ENCODE peak calls at places on chromosomes 6 and 20, in four cellular contexts. K is H1, H is SK-N-SH, Y is GM12878. L is an unnamed sample.
A peak's percentile ranks its signal among the peaks of the same experiment; 100 is the strongest.

GRCh38 chr6:156949376-156949775 is 172.2 kb downstream of the ARID1B start:
- DNase-seq in K (no peak), Y (no peak), H (no peak), L (no peak)

GRCh38 chr6:52390361-52390727 is 28.4 kb downstream of the PAQR8 start:
- DNase-seq in Y (peak; percentile 72), H (peak; percentile 34), K (no peak), L (peak; percentile 74)

GRCh38 chr6:2086328-2087008 is 158.9 kb downstream of the GMDS start:
- DNase-seq in H (no peak), Y (no peak), K (no peak), L (no peak)

GRCh38 chr20:47487175-47487917 is 14.3 kb upstream of the NCOA3 start:
- DNase-seq in Y (peak; percentile 99), K (no peak), H (no peak), L (no peak)

GRCh38 chr6:2746557-2747061 is 4.1 kb downstream of the MYLK4 start:
- DNase-seq in Y (no peak), H (no peak), K (no peak), L (no peak)

GRCh38 chr6:56226946-56227879 is 20.2 kb downstream of the COL21A1 start:
- DNase-seq in Y (no peak), K (no peak), H (no peak), L (no peak)

GRCh38 chr20:51860015-51860882 is 57.9 kb upstream of the SALL4 start:
- DNase-seq in H (no peak), Y (no peak), K (no peak), L (no peak)

GRCh38 chr6:29424575-29424974 is 9.8 kb downstream of the OR12D1 start:
- DNase-seq in H (no peak), Y (no peak), K (no peak), L (no peak)

GRCh38 chr20:35502352-35502751 is 27.1 kb downstream of the C20orf173 start:
- DNase-seq in Y (peak; percentile 23), H (no peak), K (no peak), L (no peak)

GRCh38 chr20:59669451-59669850 is 65.1 kb downstream of the PHACTR3 start:
- DNase-seq in H (no peak), K (no peak), Y (no peak), L (no peak)

GRCh38 chr20:34637245-34638185 is 39.4 kb downstream of the PIGU start:
- DNase-seq in K (no peak), H (no peak), Y (no peak), L (peak; percentile 90)

GRCh38 chr20:63224272-63225081 is 8.5 kb upstream of the YTHDF1 start:
- DNase-seq in K (no peak), H (peak; percentile 78), Y (no peak), L (peak; percentile 56)

GRCh38 chr6:34569361-34569973 is 13.3 kb upstream of the SPDEF start:
- DNase-seq in H (no peak), Y (no peak), K (no peak), L (no peak)

GRCh38 chr20:19078448-19079373 is 133.7 kb upstream of the SLC24A3 start:
- DNase-seq in Y (no peak), H (no peak), K (no peak), L (no peak)

GRCh38 chr6:89941031-89941775 is 46.9 kb downstream of the GJA10 start:
- DNase-seq in Y (no peak), H (no peak), K (no peak), L (peak; percentile 77)

GRCh38 chr20:25462166-25462565 is 54.7 kb downstream of the GINS1 start:
- DNase-seq in K (no peak), Y (no peak), H (no peak), L (no peak)

GRCh38 chr20:59625214-59625922 is 21.0 kb downstream of the PHACTR3 start:
- DNase-seq in H (no peak), Y (no peak), K (no peak), L (no peak)

GRCh38 chr20:14700641-14700965 is 363.2 kb upstream of the FLRT3 start:
- DNase-seq in Y (no peak), H (no peak), K (no peak), L (no peak)

GRCh38 chr6:24428615-24429014 is 25.9 kb downstream of the MRS2 start:
- DNase-seq in Y (no peak), K (no peak), H (no peak), L (no peak)
- TF ChIP-seq TCF12 in Y (no peak), K (no peak), H (no peak), L (no peak)

DNA sequence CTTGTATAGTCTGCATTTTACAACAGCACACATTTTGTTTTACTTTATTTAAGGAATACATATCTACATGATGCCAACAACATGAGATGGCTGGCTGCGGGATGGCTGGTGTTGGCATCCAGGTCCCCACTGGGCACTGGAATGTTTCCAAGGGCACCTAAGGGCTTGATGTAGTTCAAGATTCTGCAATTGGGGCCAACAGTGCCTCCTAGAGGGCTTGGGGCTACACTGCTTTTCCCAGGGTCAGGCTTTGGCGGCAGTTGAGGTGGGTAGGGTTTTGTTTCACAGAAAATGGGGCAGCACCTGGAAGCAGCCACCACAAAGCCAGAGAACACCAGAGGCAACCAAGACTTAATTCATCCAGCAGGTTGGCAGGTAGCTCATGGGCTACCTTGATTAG is 202.2 kb upstream of the PRND start:
- DNase-seq in H (peak; percentile 15), K (no peak), Y (no peak), L (no peak)
- TF ChIP-seq TCF12 in H (no peak), K (no peak), Y (no peak), L (no peak)

GRCh38 chr6:168188974-168189678 is 110.1 kb upstream of the FRMD1 start:
- DNase-seq in K (no peak), H (no peak), Y (no peak), L (no peak)
- TF ChIP-seq TCF12 in K (no peak), H (no peak), Y (no peak), L (no peak)

DNA sequence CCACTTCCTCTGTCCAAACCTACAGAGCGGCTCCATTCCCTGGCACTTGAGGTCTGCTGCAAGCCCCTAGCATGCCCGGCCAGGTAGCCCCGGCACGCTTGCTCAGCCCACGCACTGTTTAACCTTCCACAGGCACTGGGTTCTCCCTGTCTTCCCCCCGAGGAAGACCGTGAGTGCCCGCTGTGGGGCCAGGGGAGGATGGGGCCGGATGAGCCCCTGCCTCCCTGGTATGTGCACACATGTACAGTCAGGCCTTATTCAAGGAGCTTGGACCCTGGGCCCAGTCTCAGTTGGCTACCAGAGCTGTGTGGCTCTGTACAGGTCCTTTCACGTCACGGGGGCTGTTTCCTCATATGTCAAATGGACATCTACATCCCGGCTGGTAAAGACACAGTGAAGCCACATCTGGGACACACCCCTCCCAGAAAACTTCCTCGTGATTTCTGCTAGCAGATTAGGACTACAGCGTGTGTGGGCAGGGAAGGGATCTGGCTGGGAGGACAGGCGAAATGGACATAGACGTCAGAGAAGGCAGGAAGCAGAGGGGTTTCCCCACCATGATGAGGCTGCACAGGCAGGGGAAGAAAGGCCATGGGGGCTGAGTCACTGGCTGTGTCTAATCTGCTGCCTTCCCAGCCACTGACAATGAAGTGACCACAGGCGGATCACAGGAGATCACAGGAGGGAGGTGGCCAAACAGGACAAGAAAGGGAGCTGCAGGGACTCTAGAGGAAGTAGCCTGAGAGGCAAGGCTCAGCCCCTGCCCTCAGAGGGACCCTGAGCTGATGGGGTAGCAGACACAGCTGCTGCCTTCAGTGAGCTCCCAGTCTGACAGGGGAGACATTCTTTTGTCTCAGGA is 62.9 kb downstream of the MRPL14 start:
- DNase-seq in K (no peak), H (no peak), Y (no peak), L (peak; percentile 56)
- TF ChIP-seq TCF12 in K (no peak), H (peak; percentile 44), Y (no peak), L (no peak)

GRCh38 chr6:119612871-119613515 is 263.4 kb upstream of the MAN1A1 start:
- DNase-seq in H (no peak), Y (no peak), K (no peak), L (no peak)
- TF ChIP-seq TCF12 in H (no peak), Y (no peak), K (no peak), L (no peak)

GRCh38 chr6:80316655-80317332 is 210.3 kb downstream of the BCKDHB start:
- DNase-seq in K (no peak), H (no peak), Y (no peak), L (no peak)
- TF ChIP-seq TCF12 in K (no peak), H (no peak), Y (no peak), L (no peak)

GRCh38 chr6:136822379-136823127 is at the start of gene PEX7:
- DNase-seq in K (peak; percentile 69), Y (peak; percentile 67), H (peak; percentile 93), L (peak; percentile 5)
- TF ChIP-seq TCF12 in K (no peak), Y (peak; percentile 73), H (no peak), L (no peak)

GRCh38 chr6:151722342-151722741 is 85.1 kb upstream of the ESR1 start:
- DNase-seq in Y (no peak), K (no peak), H (no peak), L (no peak)

GRCh38 chr6:151721141-151721540 is 86.3 kb upstream of the ESR1 start:
- DNase-seq in H (no peak), Y (no peak), K (no peak), L (no peak)

GRCh38 chr6:151721671-151722070 is 85.8 kb upstream of the ESR1 start:
- DNase-seq in Y (no peak), H (no peak), K (no peak), L (no peak)

GRCh38 chr6:151719070-151719469 is 88.4 kb upstream of the ESR1 start:
- DNase-seq in H (no peak), K (no peak), Y (no peak), L (no peak)

DNA sequence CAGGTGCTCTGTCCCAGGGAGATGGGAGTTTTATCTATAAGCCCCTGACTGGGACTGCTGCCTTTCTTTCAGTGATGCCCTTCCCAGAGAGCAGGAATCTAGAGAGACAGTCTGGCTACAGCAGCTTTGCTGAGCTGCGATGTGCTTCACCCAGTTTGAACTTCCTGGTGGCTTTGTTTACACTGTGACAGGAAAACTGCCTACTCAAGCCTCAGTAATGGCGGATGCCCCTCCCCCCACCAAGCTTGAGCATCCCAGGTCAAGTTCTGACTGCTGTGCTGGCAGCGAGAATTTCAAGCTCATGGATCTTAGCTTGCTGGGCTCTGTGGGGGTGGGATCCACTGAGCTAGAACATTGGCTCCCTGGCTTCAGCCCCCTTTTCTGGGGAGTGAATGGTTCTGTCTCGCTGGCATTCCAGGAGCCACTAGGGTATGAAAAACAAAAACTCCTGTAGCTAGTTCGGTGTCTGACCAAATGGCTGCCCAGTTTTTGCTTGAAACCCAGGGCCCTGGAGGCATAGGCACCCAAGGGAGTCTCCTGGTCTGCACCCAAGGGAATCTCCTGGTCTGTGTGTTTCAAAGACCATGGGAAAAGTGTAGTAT is 90.9 kb upstream of the ESR1 start:
- DNase-seq in Y (no peak), H (no peak), K (no peak), L (peak; percentile 66)
- TF ChIP-seq TCF12 in Y (no peak), H (no peak), K (no peak), L (no peak)

GRCh38 chr20:22924036-22924737 is 110.9 kb upstream of the SSTR4 start:
- DNase-seq in K (no peak), Y (no peak), H (no peak), L (no peak)
- TF ChIP-seq TCF12 in K (no peak), Y (peak; percentile 25), H (no peak), L (no peak)

L was measured in HepG2.